ENCODE peak calls at places on chromosomes 11 and 22, in five cellular contexts. One of them, this sample, is unnamed.

GRCh38 chr11:77215106-77215505 is 86.4 kb downstream of the GDPD4 start:
- DNase-seq in tibial nerve: no peak
- DNase-seq in suprapubic skin: no peak
- DNase-seq in aorta: no peak
- DNase-seq in heart left ventricle: no peak
- DNase-seq in this sample: no peak

GRCh38 chr11:12998336-12998735 is 10.8 kb upstream of the RASSF10 start:
- DNase-seq in tibial nerve: no peak
- DNase-seq in suprapubic skin: no peak
- DNase-seq in aorta: no peak
- DNase-seq in heart left ventricle: no peak
- DNase-seq in this sample: no peak

GRCh38 chr22:25892678-25893077 is 150.7 kb downstream of the MYO18B start:
- DNase-seq in tibial nerve: no peak
- DNase-seq in suprapubic skin: no peak
- DNase-seq in aorta: no peak
- DNase-seq in heart left ventricle: no peak
- DNase-seq in this sample: no peak

GRCh38 chr11:48043998-48044512 is 63.7 kb downstream of the PTPRJ start:
- DNase-seq in tibial nerve: no peak
- DNase-seq in suprapubic skin: no peak
- DNase-seq in aorta: no peak
- DNase-seq in heart left ventricle: no peak
- DNase-seq in this sample: no peak

GRCh38 chr22:43467171-43467570 is 55.4 kb downstream of the MPPED1 start:
- DNase-seq in tibial nerve: no peak
- DNase-seq in suprapubic skin: no peak
- DNase-seq in aorta: no peak
- DNase-seq in heart left ventricle: no peak
- DNase-seq in this sample: no peak

GRCh38 chr11:35412285-35412684 is 7.1 kb downstream of the SLC1A2 start:
- DNase-seq in tibial nerve: no peak
- DNase-seq in suprapubic skin: no peak
- DNase-seq in aorta: no peak
- DNase-seq in heart left ventricle: no peak
- DNase-seq in this sample: no peak

GRCh38 chr11:110295487-110296225 is 758 bp downstream of the RDX start:
- DNase-seq in tibial nerve: peak; percentile 51
- DNase-seq in suprapubic skin: peak; percentile 72
- DNase-seq in aorta: peak; percentile 64
- DNase-seq in heart left ventricle: peak; percentile 73
- DNase-seq in this sample: peak; percentile 50

GRCh38 chr11:32435511-32435946 is at the start of gene WT1:
- DNase-seq in tibial nerve: no peak
- DNase-seq in suprapubic skin: no peak
- DNase-seq in aorta: no peak
- DNase-seq in heart left ventricle: peak; percentile 72
- DNase-seq in this sample: no peak

GRCh38 chr11:104772806-104773241 is 125.4 kb downstream of the CASP12 start:
- DNase-seq in tibial nerve: peak; percentile 14
- DNase-seq in suprapubic skin: no peak
- DNase-seq in aorta: no peak
- DNase-seq in heart left ventricle: no peak
- DNase-seq in this sample: no peak

DNA sequence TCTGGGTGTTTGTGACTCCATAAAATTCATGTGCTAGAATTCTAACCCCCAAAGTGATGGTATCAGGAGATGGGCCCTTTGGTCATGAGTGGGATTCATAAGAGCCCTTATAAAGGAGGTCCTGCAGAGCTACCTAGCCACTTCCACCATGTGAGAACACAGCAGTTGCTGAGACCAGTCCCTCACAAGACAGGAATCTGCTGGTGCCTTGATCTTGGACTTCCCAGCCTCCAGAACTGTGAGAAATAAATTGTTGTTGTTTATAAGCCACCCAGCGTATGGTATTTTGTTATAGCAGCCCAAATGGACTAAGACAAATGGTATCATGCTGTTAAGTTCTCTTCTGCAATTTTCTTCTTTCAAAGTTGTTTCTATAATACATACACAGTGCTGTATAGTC is 1.5 kb upstream of the PLAAT5 start:
- DNase-seq in tibial nerve: no peak
- DNase-seq in suprapubic skin: no peak
- DNase-seq in aorta: no peak
- DNase-seq in heart left ventricle: no peak
- DNase-seq in this sample: no peak
- H3K4me3 ChIP-seq in tibial nerve: no peak overlapping the region
- H3K4me3 ChIP-seq in suprapubic skin: no peak overlapping the region
- H3K4me3 ChIP-seq in aorta: no peak overlapping the region
- H3K4me3 ChIP-seq in heart left ventricle: no peak overlapping the region
- H3K4me3 ChIP-seq in this sample: no peak overlapping the region

GRCh38 chr11:1858576-1858975 is 5.7 kb downstream of the LSP1 start:
- DNase-seq in tibial nerve: no peak
- DNase-seq in suprapubic skin: no peak
- DNase-seq in aorta: no peak
- DNase-seq in heart left ventricle: no peak
- DNase-seq in this sample: no peak
- H3K4me1 ChIP-seq in tibial nerve: peaks cover 18% of the 10 kb centered on the region
- H3K4me1 ChIP-seq in suprapubic skin: peaks cover 9% of the 10 kb centered on the region
- H3K4me1 ChIP-seq in aorta: no peaks in the 10 kb centered on the region
- H3K4me1 ChIP-seq in heart left ventricle: peaks cover 15% of the 10 kb centered on the region
- H3K4me1 ChIP-seq in this sample: peaks cover 9% of the 10 kb centered on the region

GRCh38 chr22:50674606-50675552 is 2.3 kb downstream of the SHANK3 start:
- DNase-seq in tibial nerve: no peak
- DNase-seq in suprapubic skin: peak; percentile 65
- DNase-seq in aorta: no peak
- DNase-seq in heart left ventricle: no peak
- DNase-seq in this sample: no peak

GRCh38 chr22:50674127-50674493 is 1.5 kb downstream of the SHANK3 start:
- DNase-seq in tibial nerve: no peak
- DNase-seq in suprapubic skin: no peak
- DNase-seq in aorta: no peak
- DNase-seq in heart left ventricle: no peak
- DNase-seq in this sample: no peak

GRCh38 chr22:50676661-50677492 is 4.3 kb downstream of the SHANK3 start:
- DNase-seq in tibial nerve: no peak
- DNase-seq in suprapubic skin: peak; percentile 52
- DNase-seq in aorta: no peak
- DNase-seq in heart left ventricle: peak; percentile 30
- DNase-seq in this sample: peak; percentile 43

GRCh38 chr22:50676211-50676636 is 3.6 kb downstream of the SHANK3 start:
- DNase-seq in tibial nerve: no peak
- DNase-seq in suprapubic skin: no peak
- DNase-seq in aorta: no peak
- DNase-seq in heart left ventricle: no peak
- DNase-seq in this sample: peak; percentile 37

DNA sequence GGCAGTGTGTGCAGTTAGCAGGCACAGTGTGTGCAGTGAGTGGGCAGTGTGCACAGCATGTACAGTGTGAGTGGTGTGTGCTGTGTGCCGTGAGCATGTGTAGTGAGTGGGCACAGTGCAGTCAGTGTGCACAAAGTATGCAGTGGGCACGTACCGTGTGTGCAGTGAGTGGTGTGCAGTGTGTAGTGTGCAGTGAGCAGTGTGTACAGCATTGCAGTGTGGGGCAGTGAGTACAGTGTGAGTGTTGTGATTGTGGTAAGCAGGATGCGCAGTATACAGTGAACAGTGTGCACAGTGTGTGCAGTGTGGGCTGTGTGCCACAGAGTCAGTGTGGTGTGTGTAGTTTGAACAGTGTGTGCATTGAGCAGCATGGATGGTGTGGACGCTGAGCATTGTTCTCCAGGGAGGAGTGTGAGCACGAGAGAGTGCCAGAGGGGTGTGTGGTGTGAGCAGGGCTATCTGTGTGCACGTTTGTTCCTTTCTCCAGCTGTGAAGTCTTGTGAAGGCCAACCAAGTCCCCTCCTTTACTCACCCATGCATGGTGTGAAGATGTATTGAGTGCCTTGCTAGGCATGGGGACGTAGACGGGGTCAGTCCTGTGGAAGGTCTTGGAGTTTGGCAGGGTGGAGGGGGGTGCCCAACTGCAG is 3.1 kb downstream of the SHANK3 start:
- DNase-seq in tibial nerve: no peak
- DNase-seq in suprapubic skin: peak; percentile 39
- DNase-seq in aorta: no peak
- DNase-seq in heart left ventricle: peak; percentile 6
- DNase-seq in this sample: no peak
- H3K4me3 ChIP-seq in tibial nerve: no peak overlapping the region
- H3K4me3 ChIP-seq in suprapubic skin: peak overlapping the region; percentile 56
- H3K4me3 ChIP-seq in aorta: no peak overlapping the region
- H3K4me3 ChIP-seq in heart left ventricle: peak overlapping the region; percentile 65
- H3K4me3 ChIP-seq in this sample: peak overlapping the region; percentile 22

DNA sequence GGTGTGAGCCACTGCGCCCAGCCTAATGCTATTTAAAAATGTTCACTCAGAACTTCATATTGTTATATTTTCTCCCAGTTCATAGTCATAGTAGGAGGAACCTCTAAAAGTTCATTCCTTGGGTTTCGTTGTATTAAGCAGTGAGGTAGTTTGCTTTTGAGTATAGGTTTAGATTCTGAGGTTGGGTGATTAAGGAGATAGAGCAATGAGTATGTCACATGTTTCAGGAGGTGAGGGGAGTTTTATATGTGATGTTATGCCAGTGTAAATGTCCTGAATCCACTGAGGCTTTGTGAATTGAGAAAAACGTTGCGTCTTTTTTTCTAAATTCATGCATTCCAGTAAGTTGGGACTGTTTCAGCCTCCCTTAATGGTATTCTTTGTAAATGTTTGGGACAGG is 4.2 kb downstream of the UBE2L3 start:
- DNase-seq in tibial nerve: no peak
- DNase-seq in suprapubic skin: no peak
- DNase-seq in aorta: no peak
- DNase-seq in heart left ventricle: no peak
- DNase-seq in this sample: no peak
- H3K4me1 ChIP-seq in tibial nerve: peaks cover 63% of the 10 kb centered on the region
- H3K4me1 ChIP-seq in suprapubic skin: peaks cover 65% of the 10 kb centered on the region
- H3K4me1 ChIP-seq in aorta: peaks cover 3% of the 10 kb centered on the region
- H3K4me1 ChIP-seq in heart left ventricle: peaks cover 66% of the 10 kb centered on the region
- H3K4me1 ChIP-seq in this sample: no peaks in the 10 kb centered on the region

DNA sequence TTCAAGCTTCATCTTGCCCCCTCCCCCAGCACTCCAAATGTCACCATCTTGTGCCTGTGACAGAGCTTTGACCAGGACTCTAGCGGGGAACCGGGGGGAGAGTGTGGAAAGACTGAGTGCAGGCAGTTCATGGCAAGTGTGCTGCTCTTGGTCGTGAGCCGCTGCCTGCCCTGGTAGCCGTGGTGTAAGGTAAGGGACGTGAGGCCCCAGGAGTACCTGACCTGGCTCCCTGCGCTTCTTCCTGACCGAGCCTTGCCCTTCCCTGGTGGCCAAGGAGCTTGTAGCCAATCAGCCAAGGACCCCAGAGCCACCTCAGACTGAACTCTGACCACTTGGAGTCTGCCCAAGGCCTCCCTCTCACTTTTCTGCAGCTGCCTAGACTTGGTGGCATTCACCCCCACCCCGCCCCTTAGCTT is 1.3 kb downstream of the DGKZ start:
- DNase-seq in tibial nerve: no peak
- DNase-seq in suprapubic skin: no peak
- DNase-seq in aorta: no peak
- DNase-seq in heart left ventricle: no peak
- DNase-seq in this sample: no peak
- H3K4me3 ChIP-seq in tibial nerve: peak overlapping the region; percentile 70
- H3K4me3 ChIP-seq in suprapubic skin: peak overlapping the region; percentile 94
- H3K4me3 ChIP-seq in aorta: no peak overlapping the region
- H3K4me3 ChIP-seq in heart left ventricle: peak overlapping the region; percentile 83
- H3K4me3 ChIP-seq in this sample: peak overlapping the region; percentile 95

DNA sequence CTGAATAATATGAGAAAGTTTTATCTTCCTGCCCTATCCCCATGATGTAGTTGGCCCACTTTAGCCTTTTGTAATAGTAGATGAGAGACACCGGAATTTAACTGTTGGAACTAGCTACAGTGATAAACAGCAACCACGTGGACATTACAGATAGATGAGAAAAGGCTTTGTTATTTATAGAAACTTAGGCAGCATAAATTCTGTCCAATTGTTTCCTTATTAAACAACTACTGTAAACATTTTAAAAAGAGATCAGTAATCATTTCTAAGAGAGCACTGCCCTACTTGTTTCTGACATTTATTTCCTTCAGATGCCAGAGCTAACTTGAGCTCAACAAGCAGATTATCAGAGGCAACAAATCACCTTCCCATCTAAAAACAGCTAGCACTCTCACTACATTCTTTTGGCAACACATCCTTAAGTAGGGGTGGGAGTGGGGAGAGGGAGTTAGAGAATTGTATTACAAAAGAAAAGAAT is 63.1 kb downstream of the SOX6 start:
- DNase-seq in tibial nerve: no peak
- DNase-seq in suprapubic skin: no peak
- DNase-seq in aorta: no peak
- DNase-seq in heart left ventricle: no peak
- DNase-seq in this sample: no peak
- H3K4me1 ChIP-seq in tibial nerve: peaks cover 16% of the 10 kb centered on the region
- H3K4me1 ChIP-seq in suprapubic skin: no peaks in the 10 kb centered on the region
- H3K4me1 ChIP-seq in aorta: no peaks in the 10 kb centered on the region
- H3K4me1 ChIP-seq in heart left ventricle: peaks cover 32% of the 10 kb centered on the region
- H3K4me1 ChIP-seq in this sample: no peaks in the 10 kb centered on the region

GRCh38 chr11:118636569-118637290 is 29.3 kb downstream of the PHLDB1 start:
- DNase-seq in tibial nerve: no peak
- DNase-seq in suprapubic skin: no peak
- DNase-seq in aorta: no peak
- DNase-seq in heart left ventricle: no peak
- DNase-seq in this sample: no peak

GRCh38 chr11:118633979-118634378 is 26.6 kb downstream of the PHLDB1 start:
- DNase-seq in tibial nerve: no peak
- DNase-seq in suprapubic skin: no peak
- DNase-seq in aorta: no peak
- DNase-seq in heart left ventricle: no peak
- DNase-seq in this sample: no peak

GRCh38 chr11:118634435-118635236 is 27.2 kb downstream of the PHLDB1 start:
- DNase-seq in tibial nerve: peak; percentile 60
- DNase-seq in suprapubic skin: no peak
- DNase-seq in aorta: peak; percentile 84
- DNase-seq in heart left ventricle: peak; percentile 90
- DNase-seq in this sample: peak; percentile 77

GRCh38 chr11:118635237-118635591 is 27.8 kb downstream of the PHLDB1 start:
- DNase-seq in tibial nerve: no peak
- DNase-seq in suprapubic skin: no peak
- DNase-seq in aorta: no peak
- DNase-seq in heart left ventricle: no peak
- DNase-seq in this sample: no peak

DNA sequence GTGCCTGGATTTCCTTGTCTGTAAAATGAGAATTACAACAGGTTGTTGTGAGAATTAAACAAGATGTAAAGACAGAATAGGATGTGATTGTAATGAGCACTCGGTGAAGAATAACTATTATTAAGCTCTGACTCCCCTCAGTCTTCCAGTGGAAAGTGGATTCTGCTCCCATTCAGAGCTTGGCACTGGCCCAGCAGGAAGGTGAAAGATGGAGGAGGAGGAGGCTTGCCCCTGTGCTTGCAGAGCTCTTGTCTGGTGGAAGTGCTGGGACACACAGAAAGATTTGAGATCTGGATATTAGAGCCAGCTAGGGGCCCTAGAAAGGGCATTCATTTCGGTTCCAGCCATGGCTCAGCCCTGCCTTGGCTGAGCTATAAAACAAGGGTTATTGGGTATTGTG is 28.2 kb downstream of the PHLDB1 start:
- DNase-seq in tibial nerve: no peak
- DNase-seq in suprapubic skin: no peak
- DNase-seq in aorta: no peak
- DNase-seq in heart left ventricle: no peak
- DNase-seq in this sample: no peak
- H3K4me3 ChIP-seq in tibial nerve: no peak overlapping the region
- H3K4me3 ChIP-seq in suprapubic skin: peak overlapping the region; percentile 26
- H3K4me3 ChIP-seq in aorta: no peak overlapping the region
- H3K4me3 ChIP-seq in heart left ventricle: no peak overlapping the region
- H3K4me3 ChIP-seq in this sample: peak overlapping the region; percentile 39

GRCh38 chr22:37245740-37246139 is 1.7 kb upstream of the RAC2 start:
- DNase-seq in tibial nerve: no peak
- DNase-seq in suprapubic skin: no peak
- DNase-seq in aorta: no peak
- DNase-seq in heart left ventricle: no peak
- DNase-seq in this sample: no peak
- H3K4me1 ChIP-seq in tibial nerve: no peaks in the 10 kb centered on the region
- H3K4me1 ChIP-seq in suprapubic skin: peaks cover 12% of the 10 kb centered on the region
- H3K4me1 ChIP-seq in aorta: no peaks in the 10 kb centered on the region
- H3K4me1 ChIP-seq in heart left ventricle: no peaks in the 10 kb centered on the region
- H3K4me1 ChIP-seq in this sample: no peaks in the 10 kb centered on the region